ENCODE peak calls at places on chromosomes 3 and 15, in five cellular contexts. One of them, this sample, is unnamed.
A peak's percentile ranks its signal among the peaks of the same experiment; 100 is the strongest.

GRCh38 chr3:182027366-182027765 is 315.6 kb downstream of the SOX2 start:
- DNase-seq in sciatic nerve: no peak
- DNase-seq in lung microvascular endothelial cell: no peak
- DNase-seq in spleen: no peak
- DNase-seq in fibroblast of lung: peak; percentile 90
- DNase-seq in this sample: no peak

GRCh38 chr15:100926258-100926657 is 7.1 kb downstream of the LRRK1 start:
- DNase-seq in sciatic nerve: no peak
- DNase-seq in lung microvascular endothelial cell: no peak
- DNase-seq in spleen: no peak
- DNase-seq in fibroblast of lung: no peak
- DNase-seq in this sample: peak; percentile 44

GRCh38 chr15:68299436-68299835 is 21.9 kb downstream of the FEM1B start:
- DNase-seq in sciatic nerve: no peak
- DNase-seq in lung microvascular endothelial cell: no peak
- DNase-seq in spleen: peak; percentile 31
- DNase-seq in fibroblast of lung: peak; percentile 25
- DNase-seq in this sample: no peak

GRCh38 chr15:41417812-41418211 is 917 bp downstream of the RTF1 start:
- DNase-seq in sciatic nerve: no peak
- DNase-seq in lung microvascular endothelial cell: no peak
- DNase-seq in spleen: no peak
- DNase-seq in fibroblast of lung: no peak
- DNase-seq in this sample: no peak

GRCh38 chr15:96838088-96838487 is 507.6 kb downstream of the NR2F2 start:
- DNase-seq in sciatic nerve: no peak
- DNase-seq in lung microvascular endothelial cell: no peak
- DNase-seq in spleen: no peak
- DNase-seq in fibroblast of lung: peak; percentile 7
- DNase-seq in this sample: no peak

GRCh38 chr3:13347390-13347966 is 72.6 kb downstream of the NUP210 start:
- DNase-seq in sciatic nerve: no peak
- DNase-seq in lung microvascular endothelial cell: no peak
- DNase-seq in spleen: no peak
- DNase-seq in fibroblast of lung: no peak
- DNase-seq in this sample: no peak

GRCh38 chr15:54014067-54014466 is 35.8 kb downstream of the UNC13C start:
- DNase-seq in sciatic nerve: no peak
- DNase-seq in lung microvascular endothelial cell: no peak
- DNase-seq in spleen: no peak
- DNase-seq in fibroblast of lung: no peak
- DNase-seq in this sample: no peak

GRCh38 chr3:169328471-169328870 is 335.0 kb downstream of the MECOM start:
- DNase-seq in sciatic nerve: no peak
- DNase-seq in lung microvascular endothelial cell: no peak
- DNase-seq in spleen: no peak
- DNase-seq in fibroblast of lung: no peak
- DNase-seq in this sample: no peak

GRCh38 chr3:39870706-39871105 is 61.3 kb downstream of the MYRIP start:
- DNase-seq in sciatic nerve: no peak
- DNase-seq in lung microvascular endothelial cell: no peak
- DNase-seq in spleen: no peak
- DNase-seq in fibroblast of lung: peak; percentile 3
- DNase-seq in this sample: no peak

GRCh38 chr3:136195258-136196063 is 674 bp downstream of the MSL2 start:
- DNase-seq in sciatic nerve: peak; percentile 90
- DNase-seq in lung microvascular endothelial cell: peak; percentile 45
- DNase-seq in spleen: peak; percentile 97
- DNase-seq in fibroblast of lung: peak; percentile 72
- DNase-seq in this sample: peak; percentile 63

GRCh38 chr15:29103825-29104565 is 165.6 kb downstream of the NSMCE3 start:
- DNase-seq in sciatic nerve: peak; percentile 83
- DNase-seq in lung microvascular endothelial cell: peak; percentile 88
- DNase-seq in spleen: peak; percentile 89
- DNase-seq in fibroblast of lung: peak; percentile 78
- DNase-seq in this sample: peak; percentile 74

GRCh38 chr15:63405159-63405558 is 23.5 kb upstream of the CA12 start:
- DNase-seq in sciatic nerve: no peak
- DNase-seq in lung microvascular endothelial cell: no peak
- DNase-seq in spleen: no peak
- DNase-seq in fibroblast of lung: no peak
- DNase-seq in this sample: no peak

GRCh38 chr3:162487138-162487537 is 990.5 kb downstream of the OTOL1 start:
- DNase-seq in sciatic nerve: no peak
- DNase-seq in lung microvascular endothelial cell: no peak
- DNase-seq in spleen: no peak
- DNase-seq in fibroblast of lung: no peak
- DNase-seq in this sample: no peak

GRCh38 chr3:60933828-60934227 is 317.4 kb downstream of the FHIT start:
- DNase-seq in sciatic nerve: no peak
- DNase-seq in lung microvascular endothelial cell: no peak
- DNase-seq in spleen: no peak
- DNase-seq in fibroblast of lung: no peak
- DNase-seq in this sample: no peak

GRCh38 chr15:89836255-89837133 is 21.8 kb upstream of the ANPEP start:
- DNase-seq in sciatic nerve: no peak
- DNase-seq in lung microvascular endothelial cell: no peak
- DNase-seq in spleen: no peak
- DNase-seq in fibroblast of lung: peak; percentile 97
- DNase-seq in this sample: no peak

GRCh38 chr15:58980351-58980939 is 7.0 kb upstream of the RNF111 start:
- DNase-seq in sciatic nerve: no peak
- DNase-seq in lung microvascular endothelial cell: peak; percentile 69
- DNase-seq in spleen: no peak
- DNase-seq in fibroblast of lung: peak; percentile 30
- DNase-seq in this sample: no peak

GRCh38 chr15:51727141-51727897 is 10.1 kb downstream of the LYSMD2 start:
- DNase-seq in sciatic nerve: no peak
- DNase-seq in lung microvascular endothelial cell: peak; percentile 20
- DNase-seq in spleen: no peak
- DNase-seq in fibroblast of lung: peak; percentile 62
- DNase-seq in this sample: no peak

GRCh38 chr15:52139599-52140462 is 27.3 kb upstream of the BCL2L10 start:
- DNase-seq in sciatic nerve: peak; percentile 87
- DNase-seq in lung microvascular endothelial cell: peak; percentile 87
- DNase-seq in spleen: peak; percentile 88
- DNase-seq in fibroblast of lung: peak; percentile 55
- DNase-seq in this sample: no peak

GRCh38 chr3:54965746-54966145 is 37.9 kb upstream of the LRTM1 start:
- DNase-seq in sciatic nerve: no peak
- DNase-seq in lung microvascular endothelial cell: no peak
- DNase-seq in spleen: no peak
- DNase-seq in fibroblast of lung: peak; percentile 98
- DNase-seq in this sample: no peak

GRCh38 chr3:43932921-43933320 is 242.2 kb downstream of the ABHD5 start:
- DNase-seq in sciatic nerve: no peak
- DNase-seq in lung microvascular endothelial cell: no peak
- DNase-seq in spleen: no peak
- DNase-seq in fibroblast of lung: peak; percentile 21
- DNase-seq in this sample: no peak

GRCh38 chr3:108818404-108818803 is 4.2 kb upstream of the TRAT1 start:
- DNase-seq in sciatic nerve: no peak
- DNase-seq in lung microvascular endothelial cell: peak; percentile 29
- DNase-seq in spleen: no peak
- DNase-seq in fibroblast of lung: peak; percentile 17
- DNase-seq in this sample: no peak

GRCh38 chr15:74403981-74404563 is 29.7 kb downstream of the SEMA7A start:
- DNase-seq in sciatic nerve: no peak
- DNase-seq in lung microvascular endothelial cell: no peak
- DNase-seq in spleen: no peak
- DNase-seq in fibroblast of lung: no peak
- DNase-seq in this sample: no peak

GRCh38 chr15:38075466-38075865 is 141.0 kb downstream of the TMCO5A start:
- DNase-seq in sciatic nerve: no peak
- DNase-seq in lung microvascular endothelial cell: no peak
- DNase-seq in spleen: no peak
- DNase-seq in fibroblast of lung: no peak
- DNase-seq in this sample: no peak